ENCODE peak calls at places on chromosomes 3 and 15, in five cellular contexts. K, B, X, N and A are unnamed samples.

GRCh38 chr3:9834520-9835380 is 9.1 kb downstream of the RPUSD3 start:
- DNase-seq in K (no peak), X (no peak), N (no peak), B (peak), A (no peak)

GRCh38 chr15:72155635-72156616 is 37.7 kb downstream of the SENP8 start:
- DNase-seq in N (peak), X (peak), B (peak), K (peak), A (peak)

GRCh38 chr15:68210821-68211655 is 5.9 kb upstream of the CALML4 start:
- DNase-seq in X (peak), B (no peak), K (peak), N (no peak), A (no peak)

GRCh38 chr3:182909318-182910040 is 70.9 kb downstream of the DCUN1D1 start:
- DNase-seq in X (peak), K (peak), B (no peak), N (no peak), A (no peak)

GRCh38 chr3:46097691-46098241 is 70.5 kb upstream of the XCR1 start:
- DNase-seq in B (no peak), X (no peak), K (no peak), N (no peak), A (no peak)

GRCh38 chr15:101463265-101463664 is 26.2 kb downstream of the PCSK6 start:
- DNase-seq in B (no peak), X (no peak), N (no peak), K (no peak), A (no peak)

GRCh38 chr3:174318146-174318545 is 541.0 kb upstream of the NAALADL2 start:
- DNase-seq in X (no peak), K (no peak), N (no peak), B (no peak), A (no peak)

GRCh38 chr3:22960326-22960984 is 242.7 kb upstream of the UBE2E2 start:
- DNase-seq in X (peak), K (no peak), B (peak), N (no peak), A (peak)

GRCh38 chr3:80307844-80308243 is 540.0 kb upstream of the ROBO1 start:
- DNase-seq in B (no peak), K (no peak), N (no peak), X (no peak), A (no peak)

GRCh38 chr3:5294360-5294759 is 106.9 kb downstream of the EDEM1 start:
- DNase-seq in K (no peak), N (no peak), X (no peak), B (no peak), A (no peak)

GRCh38 chr3:55486857-55487375 is at the start of gene WNT5A:
- DNase-seq in B (no peak), K (no peak), X (peak), N (no peak), A (no peak)

GRCh38 chr3:3509665-3510064 is 289.6 kb upstream of the LRRN1 start:
- DNase-seq in K (no peak), B (no peak), N (no peak), X (no peak), A (no peak)

GRCh38 chr15:47792231-47792630 is 74.9 kb downstream of the SEMA6D start:
- DNase-seq in K (no peak), X (no peak), N (no peak), B (no peak), A (no peak)

GRCh38 chr15:63363292-63363691 is 18.4 kb downstream of the CA12 start:
- DNase-seq in N (no peak), K (peak), B (no peak), X (no peak), A (no peak)

GRCh38 chr15:63364293-63365003 is 17.2 kb downstream of the CA12 start:
- DNase-seq in K (no peak), B (no peak), X (no peak), N (no peak), A (no peak)

GRCh38 chr15:63366451-63366850 is 15.2 kb downstream of the CA12 start:
- DNase-seq in B (no peak), K (no peak), N (no peak), X (no peak), A (no peak)

GRCh38 chr15:63362873-63363272 is 18.8 kb downstream of the CA12 start:
- DNase-seq in B (no peak), N (no peak), K (no peak), X (no peak), A (no peak)

GRCh38 chr15:63365004-63365555 is 16.6 kb downstream of the CA12 start:
- DNase-seq in K (no peak), X (peak), N (no peak), B (no peak), A (no peak)
- TF ChIP-seq REST in K (no peak), X (no peak), N (no peak), B (no peak), A (no peak)

GRCh38 chr3:102141913-102142210 is 292.5 kb downstream of the NFKBIZ start:
- DNase-seq in N (no peak), X (no peak), K (no peak), B (no peak), A (no peak)

GRCh38 chr3:102141096-102141912 is 292.0 kb downstream of the NFKBIZ start:
- DNase-seq in N (no peak), B (no peak), K (no peak), X (no peak), A (no peak)

GRCh38 chr3:102142379-102143058 is 292.3 kb upstream of the ZPLD1 start:
- DNase-seq in N (no peak), B (no peak), K (no peak), X (no peak), A (no peak)

GRCh38 chr3:102144063-102144462 is 290.8 kb upstream of the ZPLD1 start:
- DNase-seq in N (no peak), X (no peak), K (no peak), B (no peak), A (no peak)

GRCh38 chr3:102143536-102143935 is 291.3 kb upstream of the ZPLD1 start:
- DNase-seq in N (no peak), K (no peak), B (no peak), X (no peak), A (no peak)
- TF ChIP-seq RAD21 in N (no peak), K (no peak), B (no peak), X (no peak), A (no peak)

GRCh38 chr3:186247821-186248814 is 113.9 kb downstream of the DGKG start:
- DNase-seq in B (no peak), K (no peak), X (no peak), N (no peak), A (no peak)
- TF ChIP-seq CEBPB in B (no peak), K (no peak), X (no peak), N (no peak), A (no peak)

GRCh38 chr3:120526011-120526870 is 69.9 kb upstream of the NDUFB4 start:
- DNase-seq in X (no peak), N (no peak), K (no peak), B (no peak), A (no peak)

GRCh38 chr3:120528163-120528562 is 68.0 kb upstream of the NDUFB4 start:
- DNase-seq in K (no peak), X (no peak), N (no peak), B (no peak), A (no peak)

GRCh38 chr3:120524171-120524923 is 71.8 kb upstream of the NDUFB4 start:
- DNase-seq in B (no peak), N (no peak), K (no peak), X (no peak), A (no peak)
- TF ChIP-seq REST in B (no peak), N (no peak), K (no peak), X (no peak), A (no peak)

GRCh38 chr3:43733459-43734384 is 43.0 kb downstream of the ABHD5 start:
- DNase-seq in K (peak), X (no peak), N (no peak), B (no peak), A (no peak)
- TF ChIP-seq RAD21 in K (no peak), X (no peak), N (no peak), B (no peak), A (no peak)

DNA sequence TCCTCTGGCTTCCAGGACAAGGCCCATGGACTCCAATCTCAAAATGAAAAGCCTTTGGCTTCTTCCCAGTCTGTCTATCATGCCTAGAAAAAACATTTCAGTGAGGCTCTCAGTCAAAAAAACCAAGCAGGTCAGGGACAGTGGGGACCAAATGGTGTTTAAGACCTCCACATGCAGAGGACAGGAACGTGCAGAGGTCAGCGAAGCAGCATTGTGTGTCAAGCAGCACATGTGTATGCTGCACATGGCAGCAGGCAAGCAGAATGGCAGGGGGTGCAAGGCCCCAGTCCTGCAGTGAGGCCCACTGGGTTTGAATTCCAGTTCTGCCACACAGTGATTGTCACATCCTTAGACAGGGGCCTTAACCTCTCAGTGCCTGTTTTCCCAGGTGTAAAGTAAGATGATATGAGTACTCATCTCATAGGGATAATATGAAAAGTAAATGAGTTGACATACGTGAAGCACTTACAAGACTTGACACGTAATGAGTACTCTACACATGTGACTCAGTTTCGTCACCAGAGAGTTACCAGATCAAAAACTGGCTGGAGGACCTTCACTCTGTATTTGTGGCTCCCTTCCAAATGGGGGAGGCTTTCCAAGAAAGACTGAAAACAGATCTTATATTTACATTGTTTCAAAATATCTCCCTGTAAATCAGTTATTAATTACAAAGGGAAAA is 11.2 kb downstream of the STIMATE start:
- DNase-seq in K (no peak), N (no peak), X (no peak), B (no peak), A (no peak)
- TF ChIP-seq CEBPB in K (no peak), N (no peak), X (no peak), B (no peak), A (no peak)

GRCh38 chr15:78149068-78149804 is at the start of gene IDH3A:
- DNase-seq in X (peak), B (peak), K (peak), N (peak), A (peak)

GRCh38 chr15:78148392-78149067 is 632 bp upstream of the IDH3A start:
- DNase-seq in B (no peak), K (no peak), N (no peak), X (no peak), A (no peak)

GRCh38 chr15:78147566-78147965 is 1.6 kb upstream of the IDH3A start:
- DNase-seq in X (no peak), N (no peak), B (no peak), K (no peak), A (no peak)

GRCh38 chr15:78146437-78147154 is 2.6 kb upstream of the IDH3A start:
- DNase-seq in K (no peak), X (no peak), B (no peak), N (no peak), A (no peak)

DNA sequence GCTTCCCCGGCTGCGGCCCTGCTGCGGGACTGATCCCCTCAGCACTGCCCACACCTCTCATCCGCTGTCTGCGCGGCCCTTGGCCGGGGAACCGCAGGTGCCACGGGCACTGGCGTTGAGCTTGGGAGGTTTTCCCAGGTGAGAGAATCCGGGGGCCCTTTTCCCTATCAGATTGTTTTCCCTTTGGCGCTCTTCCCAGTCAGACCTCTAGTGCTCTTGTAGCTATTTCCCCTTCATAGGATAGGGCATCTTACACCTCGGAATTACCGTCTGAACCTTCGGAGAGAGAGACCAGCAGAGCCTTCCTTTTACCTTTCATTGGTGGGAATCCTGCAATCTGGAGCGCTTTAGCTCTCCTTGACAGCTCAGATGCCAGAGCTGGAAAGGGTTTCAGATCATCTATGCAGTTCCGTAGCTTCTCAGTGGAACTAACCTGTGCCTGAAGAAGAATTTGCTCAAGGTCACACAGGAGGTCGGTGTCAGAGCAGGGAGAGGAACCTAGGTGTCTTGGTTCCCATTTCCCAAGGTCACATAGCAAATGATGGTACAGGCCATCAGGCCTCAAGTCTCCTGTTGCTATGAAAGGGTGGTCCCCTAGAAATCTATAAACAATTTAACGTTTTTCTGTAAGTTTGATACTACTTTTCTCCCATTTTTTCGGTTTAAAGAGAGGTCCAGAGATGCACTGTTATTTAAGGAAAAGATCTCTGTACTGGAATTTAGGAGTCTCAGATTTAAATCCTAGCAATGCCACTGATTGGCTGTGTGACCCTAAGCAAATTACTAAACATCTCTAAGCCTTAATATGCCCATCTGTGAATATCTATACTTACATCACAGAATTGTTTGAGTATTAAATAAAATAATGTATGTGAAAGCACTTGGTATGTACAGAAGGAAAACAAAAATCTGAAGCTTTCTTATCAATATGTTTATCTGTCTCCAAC is 916 bp downstream of the IDH3A start:
- DNase-seq in K (no peak), N (no peak), B (peak), X (peak), A (no peak)
- TF ChIP-seq REST in K (no peak), N (no peak), B (no peak), X (no peak), A (no peak)

GRCh38 chr15:33093234-33093633 is 101.3 kb downstream of the FMN1 start:
- DNase-seq in N (no peak), K (no peak), X (no peak), B (no peak), A (no peak)

GRCh38 chr15:33089878-33090757 is 104.4 kb downstream of the FMN1 start:
- DNase-seq in N (no peak), K (no peak), B (no peak), X (no peak), A (no peak)

GRCh38 chr15:33094336-33094735 is 100.2 kb downstream of the FMN1 start:
- DNase-seq in X (no peak), K (no peak), B (no peak), N (no peak), A (no peak)

GRCh38 chr15:33089165-33089877 is 105.2 kb downstream of the FMN1 start:
- DNase-seq in K (no peak), N (no peak), X (no peak), B (no peak), A (no peak)

DNA sequence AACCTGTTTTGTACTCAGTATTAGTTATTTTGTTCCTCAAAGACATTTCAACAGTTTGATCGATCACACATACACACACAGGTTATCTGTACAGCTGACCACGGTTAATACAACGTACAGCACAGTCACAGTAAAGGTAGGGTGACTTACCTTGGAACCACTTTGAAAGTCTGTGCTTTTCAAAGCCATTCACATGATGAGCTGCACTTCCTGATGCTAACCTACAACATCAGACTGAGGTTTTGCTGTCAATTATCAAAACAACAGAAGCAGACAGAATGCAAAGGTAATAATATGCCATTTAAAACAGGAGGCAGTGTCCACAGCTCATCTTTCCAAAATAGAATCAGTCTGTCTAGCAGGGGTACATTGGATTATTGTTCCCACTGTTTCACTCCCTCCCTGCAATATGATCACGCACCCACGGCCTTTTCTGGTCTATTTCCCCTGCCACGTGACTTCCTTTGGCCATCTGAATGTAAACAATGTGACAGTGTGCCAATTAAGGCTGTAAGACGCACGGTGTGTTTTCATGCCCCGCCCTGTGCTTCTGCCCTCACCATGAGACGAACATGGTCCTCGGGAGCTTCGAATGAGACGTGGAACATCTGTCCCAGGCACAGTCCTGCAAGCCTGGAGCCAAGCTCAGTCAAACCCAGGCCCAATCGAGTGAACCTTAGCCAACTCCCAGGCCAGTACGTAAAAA is 102.4 kb downstream of the FMN1 start:
- DNase-seq in N (no peak), K (no peak), X (no peak), B (no peak), A (no peak)
- TF ChIP-seq RAD21 in N (no peak), K (no peak), X (no peak), B (no peak), A (no peak)

GRCh38 chr3:131216340-131216739 is 165.2 kb upstream of the NUDT16 start:
- DNase-seq in B (no peak), K (no peak), N (no peak), X (no peak), A (no peak)

GRCh38 chr3:131218196-131218595 is 163.4 kb upstream of the NUDT16 start:
- DNase-seq in N (no peak), X (no peak), B (no peak), K (no peak), A (no peak)

GRCh38 chr3:131217296-131217741 is 164.3 kb upstream of the NUDT16 start:
- DNase-seq in N (no peak), K (no peak), X (peak), B (no peak), A (no peak)

GRCh38 chr3:131221731-131222130 is 159.8 kb upstream of the NUDT16 start:
- DNase-seq in X (peak), N (no peak), B (no peak), K (no peak), A (no peak)

DNA sequence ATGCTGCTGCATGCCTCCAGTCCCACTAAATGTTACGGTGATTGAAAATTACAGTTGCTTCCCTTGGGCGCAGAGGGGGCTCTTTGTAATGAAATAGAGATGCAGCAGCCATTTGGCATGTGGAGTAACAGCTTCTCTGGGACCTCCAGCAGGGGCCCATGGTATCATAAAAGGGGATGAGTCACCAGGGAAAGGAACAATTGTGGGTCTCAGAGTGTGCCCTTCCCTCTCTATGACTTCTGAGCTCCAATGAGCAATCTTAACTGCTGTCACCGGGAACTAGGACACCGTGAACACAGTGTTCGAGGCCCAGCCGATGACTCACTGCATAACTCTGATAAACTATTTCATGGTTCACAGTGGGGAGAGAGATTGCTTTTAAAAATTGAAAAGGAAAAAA is 164.8 kb upstream of the NUDT16 start:
- DNase-seq in B (peak), K (peak), X (peak), N (no peak), A (peak)
- TF ChIP-seq CEBPB in B (no peak), K (no peak), X (no peak), N (no peak), A (no peak)